ENCODE peak calls at places on chromosomes 12 and 14, in six cellular contexts. V, J, R, W, Y and D are unnamed samples.

GRCh38 chr12:131195796-131196195 is 242.1 kb downstream of the ADGRD1 start:
- DNase-seq in V (no peak), J (no peak), R (no peak), W (no peak), Y (no peak), D (no peak)

GRCh38 chr12:47079365-47079893 is at the start of gene PCED1B:
- DNase-seq in V (peak), J (peak), R (no peak), W (no peak), Y (peak), D (peak)

GRCh38 chr12:130916251-130916911 is 37.3 kb upstream of the ADGRD1 start:
- DNase-seq in V (peak), J (peak), R (peak), W (peak), Y (peak), D (peak)

GRCh38 chr14:44369401-44370123 is 137.5 kb downstream of the FSCB start:
- DNase-seq in V (no peak), J (no peak), R (no peak), W (no peak), Y (no peak), D (no peak)

GRCh38 chr12:108009442-108009841 is 119.6 kb upstream of the WSCD2 start:
- DNase-seq in V (no peak), J (no peak), R (no peak), W (no peak), Y (no peak), D (no peak)

GRCh38 chr14:78637903-78638302 is 467.7 kb downstream of the NRXN3 start:
- DNase-seq in V (no peak), J (no peak), R (no peak), W (no peak), Y (no peak), D (no peak)

GRCh38 chr14:104248203-104249055 is 110.0 kb downstream of the KIF26A start:
- DNase-seq in V (no peak), J (no peak), R (no peak), W (no peak), Y (no peak), D (no peak)

GRCh38 chr14:61364243-61364642 is 42.9 kb downstream of the PRKCH start:
- DNase-seq in V (no peak), J (no peak), R (no peak), W (no peak), Y (no peak), D (no peak)

GRCh38 chr12:52944683-52945388 is 4.1 kb upstream of the KRT18 start:
- DNase-seq in V (no peak), J (no peak), R (no peak), W (no peak), Y (no peak), D (no peak)

GRCh38 chr14:102957222-102957621 is 34.8 kb downstream of the AMN start:
- DNase-seq in V (no peak), J (no peak), R (no peak), W (no peak), Y (no peak), D (no peak)

GRCh38 chr14:55433880-55434804 is 6.3 kb downstream of the TBPL2 start:
- DNase-seq in V (no peak), J (no peak), R (no peak), W (no peak), Y (no peak), D (no peak)

GRCh38 chr12:93183940-93184663 is 193.6 kb upstream of the NUDT4 start:
- DNase-seq in V (no peak), J (no peak), R (no peak), W (peak), Y (peak), D (no peak)

GRCh38 chr12:77485961-77486579 is 344.6 kb upstream of the NAV3 start:
- DNase-seq in V (no peak), J (no peak), R (no peak), W (no peak), Y (no peak), D (no peak)

GRCh38 chr12:51524386-51524901 is 66.6 kb upstream of the SCN8A start:
- DNase-seq in V (no peak), J (no peak), R (no peak), W (no peak), Y (no peak), D (no peak)

GRCh38 chr14:102493585-102493984 is 16.0 kb downstream of the ANKRD9 start:
- DNase-seq in V (no peak), J (no peak), R (no peak), W (no peak), Y (no peak), D (no peak)

GRCh38 chr12:10196210-10196609 is 16.5 kb upstream of the GABARAPL1 start:
- DNase-seq in V (no peak), J (no peak), R (no peak), W (peak), Y (no peak), D (no peak)

GRCh38 chr14:45810152-45810872 is 557.3 kb upstream of the MIS18BP1 start:
- DNase-seq in V (no peak), J (peak), R (no peak), W (peak), Y (no peak), D (no peak)

GRCh38 chr12:69052613-69053408 is 119.8 kb upstream of the CPM start:
- DNase-seq in V (peak), J (no peak), R (peak), W (peak), Y (no peak), D (peak)

GRCh38 chr12:125246346-125246656 is 181.1 kb downstream of the AACS start:
- DNase-seq in V (no peak), J (no peak), R (no peak), W (no peak), Y (no peak), D (no peak)

GRCh38 chr12:21456291-21456780 is 18.9 kb downstream of the PYROXD1 start:
- DNase-seq in V (no peak), J (no peak), R (no peak), W (no peak), Y (no peak), D (no peak)

GRCh38 chr14:71710001-71710400 is 222.2 kb upstream of the RGS6 start:
- DNase-seq in V (no peak), J (no peak), R (no peak), W (no peak), Y (no peak), D (no peak)

GRCh38 chr12:54426690-54427089 is 7.6 kb upstream of the ITGA5 start:
- DNase-seq in V (no peak), J (no peak), R (no peak), W (no peak), Y (no peak), D (no peak)

GRCh38 chr12:107478881-107479280 is 206.7 kb upstream of the PWP1 start:
- DNase-seq in V (no peak), J (no peak), R (no peak), W (no peak), Y (no peak), D (no peak)

GRCh38 chr14:104460920-104461651 is 118.5 kb upstream of the C14orf180 start:
- DNase-seq in V (peak), J (no peak), R (no peak), W (no peak), Y (no peak), D (no peak)

GRCh38 chr14:77151918-77152588 is 10.5 kb upstream of the ZDHHC22 start:
- DNase-seq in V (no peak), J (no peak), R (peak), W (no peak), Y (no peak), D (no peak)

GRCh38 chr14:68926236-68926635 is 52.9 kb downstream of the ACTN1 start:
- DNase-seq in V (no peak), J (no peak), R (no peak), W (no peak), Y (no peak), D (no peak)

GRCh38 chr12:47870175-47870781 is 34.5 kb downstream of the VDR start:
- DNase-seq in V (peak), J (peak), R (no peak), W (peak), Y (peak), D (peak)

GRCh38 chr12:101414533-101415119 is 7.1 kb upstream of the ARL1 start:
- DNase-seq in V (peak), J (peak), R (peak), W (peak), Y (peak), D (peak)

GRCh38 chr14:95190346-95190840 is 33.1 kb upstream of the DICER1 start:
- DNase-seq in V (no peak), J (no peak), R (no peak), W (no peak), Y (no peak), D (no peak)

GRCh38 chr14:24915958-24916595 is 133.9 kb downstream of the STXBP6 start:
- DNase-seq in V (no peak), J (no peak), R (no peak), W (no peak), Y (no peak), D (no peak)
- TF ChIP-seq SP1 in V (no peak), J (no peak), R (no peak), W (no peak), Y (no peak), D (no peak)

GRCh38 chr12:113262710-113263109 is 41.4 kb downstream of the TPCN1 start:
- DNase-seq in V (no peak), J (no peak), R (no peak), W (no peak), Y (no peak), D (no peak)
- TF ChIP-seq SP1 in V (no peak), J (no peak), R (no peak), W (no peak), Y (no peak), D (no peak)

DNA sequence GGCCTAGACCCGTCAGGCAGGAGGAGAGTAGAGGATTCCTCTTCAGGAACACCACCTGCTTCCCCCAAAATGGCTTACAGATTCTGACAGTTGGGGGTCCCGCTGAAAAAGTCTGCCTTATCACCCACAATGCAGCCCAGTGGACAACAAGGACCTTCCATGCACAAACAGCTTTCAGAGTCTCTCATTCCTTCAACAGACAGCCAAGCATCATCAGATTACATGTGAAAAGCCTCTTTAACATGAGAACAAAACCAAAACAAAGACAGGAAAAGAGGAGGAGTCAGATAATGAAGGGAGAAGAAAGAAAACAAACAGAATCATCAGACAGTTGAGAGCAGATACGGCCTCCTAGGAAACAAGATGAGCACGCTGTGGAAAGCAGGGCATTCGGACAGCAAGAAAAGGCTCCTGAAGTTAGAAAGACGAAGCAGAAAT is 18.3 kb downstream of the KCTD10 start:
- DNase-seq in V (peak), J (no peak), R (no peak), W (no peak), Y (no peak), D (no peak)
- TF ChIP-seq SP1 in V (no peak), J (no peak), R (no peak), W (no peak), Y (no peak), D (no peak)

GRCh38 chr12:29709056-29709455 is 74.7 kb downstream of the TMTC1 start:
- DNase-seq in V (no peak), J (no peak), R (no peak), W (no peak), Y (no peak), D (no peak)
- TF ChIP-seq SP1 in V (no peak), J (no peak), R (no peak), W (no peak), Y (no peak), D (no peak)

GRCh38 chr14:93493054-93493453 is 62.3 kb downstream of the UNC79 start:
- DNase-seq in V (no peak), J (no peak), R (no peak), W (no peak), Y (no peak), D (no peak)

DNA sequence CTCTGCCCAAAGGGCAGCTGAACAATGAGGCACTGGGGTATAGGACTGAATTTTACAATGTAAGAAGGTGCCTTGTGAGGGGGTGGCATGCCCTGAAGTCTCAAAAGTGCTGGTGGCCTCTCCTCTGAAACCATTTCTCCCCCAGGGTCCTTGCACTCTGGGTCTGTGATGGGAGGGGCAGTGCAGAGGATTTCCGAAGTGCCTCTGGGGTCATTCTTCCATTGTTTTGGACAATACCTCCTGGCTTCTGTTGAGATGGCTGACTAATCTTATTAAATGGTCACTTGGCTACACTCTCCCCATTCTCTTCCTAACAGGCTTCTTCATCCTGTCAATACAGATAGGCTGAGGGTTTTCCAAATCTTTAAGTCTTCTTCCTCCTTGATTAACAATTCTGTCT is 59.3 kb downstream of the UNC79 start:
- DNase-seq in V (no peak), J (no peak), R (no peak), W (no peak), Y (no peak), D (no peak)
- TF ChIP-seq SP1 in V (no peak), J (no peak), R (no peak), W (no peak), Y (no peak), D (no peak)

GRCh38 chr12:3155710-3156386 is 78.7 kb downstream of the TSPAN9 start:
- DNase-seq in V (no peak), J (no peak), R (no peak), W (no peak), Y (no peak), D (no peak)

GRCh38 chr12:3160081-3160480 is 82.9 kb downstream of the TSPAN9 start:
- DNase-seq in V (no peak), J (no peak), R (no peak), W (no peak), Y (no peak), D (no peak)

GRCh38 chr12:3161861-3162260 is 84.7 kb downstream of the TSPAN9 start:
- DNase-seq in V (peak), J (no peak), R (no peak), W (no peak), Y (no peak), D (peak)

GRCh38 chr12:3157581-3158328 is 80.6 kb downstream of the TSPAN9 start:
- DNase-seq in V (no peak), J (no peak), R (no peak), W (no peak), Y (no peak), D (no peak)

GRCh38 chr12:3158851-3159465 is 81.8 kb downstream of the TSPAN9 start:
- DNase-seq in V (no peak), J (no peak), R (no peak), W (no peak), Y (no peak), D (no peak)
- TF ChIP-seq SP1 in V (no peak), J (no peak), R (no peak), W (no peak), Y (no peak), D (no peak)

GRCh38 chr12:132698336-132698735 is 10.9 kb downstream of the PXMP2 start:
- DNase-seq in V (no peak), J (no peak), R (no peak), W (no peak), Y (no peak), D (no peak)

GRCh38 chr12:132695431-132695830 is 8.0 kb downstream of the PXMP2 start:
- DNase-seq in V (no peak), J (no peak), R (no peak), W (no peak), Y (no peak), D (no peak)

GRCh38 chr12:132703611-132704010 is 7.0 kb upstream of the PGAM5 start:
- DNase-seq in V (no peak), J (no peak), R (no peak), W (no peak), Y (no peak), D (no peak)

GRCh38 chr12:132702640-132703039 is 8.0 kb upstream of the PGAM5 start:
- DNase-seq in V (peak), J (no peak), R (no peak), W (no peak), Y (no peak), D (no peak)

GRCh38 chr12:132700212-132700913 is 10.3 kb upstream of the PGAM5 start:
- DNase-seq in V (no peak), J (no peak), R (no peak), W (peak), Y (no peak), D (peak)
- TF ChIP-seq SP1 in V (no peak), J (no peak), R (no peak), W (no peak), Y (no peak), D (no peak)

GRCh38 chr14:100467046-100467750 is 120.0 kb downstream of the BEGAIN start:
- DNase-seq in V (no peak), J (no peak), R (no peak), W (no peak), Y (no peak), D (no peak)
- TF ChIP-seq SP1 in V (no peak), J (no peak), R (no peak), W (no peak), Y (no peak), D (no peak)